ENCODE peak calls at places on chromosomes 12 and 14, in ten cellular contexts. H is A172, W is T-cell, L is heart right ventricle, G is MM.1S, N is posterior cingulate gyrus, E is islet precursor cell, J is tibial artery, P is fibroblast of the conjunctiva, S is EL. X is an unnamed sample.
A peak's percentile ranks its signal among the peaks of the same experiment; 100 is the strongest.

GRCh38 chr12:6326316-6326959 is 15.4 kb downstream of the TNFRSF1A start:
- DNase-seq in S (peak; percentile 53), W (no peak), N (no peak), P (peak; percentile 63), J (no peak), H (no peak), E (peak; percentile 92), G (no peak), L (no peak), X (peak; percentile 68)

GRCh38 chr14:100193417-100194357 is 34.2 kb upstream of the DEGS2 start:
- DNase-seq in S (no peak), J (no peak), N (no peak), W (no peak), L (no peak), G (no peak), H (no peak), E (no peak), P (no peak), X (no peak)

GRCh38 chr12:108129017-108129812 is at the start of gene WSCD2:
- DNase-seq in J (peak; percentile 52), P (no peak), E (peak; percentile 96), L (peak; percentile 46), S (peak; percentile 27), G (peak; percentile 42), H (peak; percentile 11), W (no peak), N (peak; percentile 93), X (no peak)

GRCh38 chr12:546265-546919 is 86.7 kb downstream of the B4GALNT3 start:
- DNase-seq in S (no peak), H (no peak), J (no peak), N (peak; percentile 47), W (no peak), L (no peak), P (no peak), G (no peak), E (no peak), X (no peak)

GRCh38 chr12:49089831-49090773 is 4.5 kb downstream of the DHH start:
- DNase-seq in H (no peak), N (peak; percentile 84), J (peak; percentile 37), S (peak; percentile 68), L (peak; percentile 40), E (peak; percentile 74), P (no peak), W (peak; percentile 32), G (peak; percentile 28), X (peak; percentile 54)

GRCh38 chr14:96398921-96399320 is 7.0 kb downstream of the AK7 start:
- DNase-seq in W (no peak), E (no peak), L (no peak), P (no peak), G (no peak), J (no peak), N (no peak), H (no peak), S (no peak), X (no peak)

GRCh38 chr14:103418508-103418818 is 33.2 kb downstream of the MARK3 start:
- DNase-seq in W (no peak), S (peak; percentile 79), E (peak; percentile 65), P (no peak), G (peak; percentile 29), L (no peak), J (no peak), N (no peak), H (peak; percentile 5), X (peak; percentile 61)

GRCh38 chr14:21048638-21049037 is 6.5 kb downstream of the RNASE7 start:
- DNase-seq in H (no peak), J (no peak), L (no peak), N (no peak), G (no peak), S (no peak), P (no peak), W (no peak), E (peak; percentile 8), X (peak; percentile 59)

GRCh38 chr12:55932546-55932919 is 1.6 kb downstream of the DGKA start:
- DNase-seq in H (no peak), L (no peak), N (no peak), E (no peak), G (no peak), P (no peak), J (no peak), W (peak; percentile 61), S (no peak), X (peak; percentile 40)

GRCh38 chr12:112826011-112826410 is 34.5 kb downstream of the RPH3A start:
- DNase-seq in W (no peak), P (no peak), J (no peak), H (no peak), S (no peak), G (no peak), L (no peak), E (peak; percentile 50), N (no peak), X (no peak)

GRCh38 chr12:77924703-77925102 is 94.0 kb downstream of the NAV3 start:
- DNase-seq in N (no peak), L (no peak), S (peak; percentile 76), J (no peak), E (no peak), P (peak; percentile 70), H (peak; percentile 53), G (no peak), W (no peak), X (peak; percentile 91)

GRCh38 chr14:77340389-77340788 is 19.6 kb downstream of the GSTZ1 start:
- DNase-seq in N (no peak), P (no peak), E (no peak), W (no peak), H (no peak), J (no peak), G (no peak), S (no peak), L (no peak), X (no peak)

GRCh38 chr14:76015191-76015590 is 29.6 kb downstream of the IFT43 start:
- DNase-seq in P (no peak), G (no peak), E (no peak), N (no peak), W (no peak), H (no peak), S (no peak), J (no peak), L (no peak), X (no peak)

GRCh38 chr14:26719514-26719913 is 121.7 kb upstream of the NOVA1 start:
- DNase-seq in S (no peak), L (no peak), H (no peak), G (no peak), J (no peak), N (no peak), P (no peak), W (no peak), E (no peak), X (peak; percentile 69)

GRCh38 chr12:104372048-104372720 is 68.6 kb downstream of the EID3 start:
- DNase-seq in S (peak; percentile 42), P (no peak), N (no peak), H (peak; percentile 78), L (no peak), E (peak; percentile 42), J (no peak), G (no peak), W (peak; percentile 44), X (no peak)

GRCh38 chr12:16076970-16077527 is 165.9 kb downstream of the DERA start:
- DNase-seq in G (no peak), W (no peak), J (no peak), E (no peak), P (no peak), H (no peak), L (no peak), S (no peak), N (no peak), X (no peak)

GRCh38 chr12:11967356-11968040 is 103.2 kb upstream of the BCL2L14 start:
- DNase-seq in W (no peak), S (no peak), G (no peak), P (no peak), N (no peak), J (no peak), E (no peak), H (no peak), L (no peak), X (no peak)

GRCh38 chr12:132196873-132197390 is 52.7 kb downstream of the NOC4L start:
- DNase-seq in H (no peak), W (no peak), P (no peak), S (no peak), G (no peak), N (no peak), J (no peak), E (no peak), L (no peak), X (no peak)

GRCh38 chr12:131943389-131943788 is 6.4 kb upstream of the EP400 start:
- DNase-seq in L (no peak), P (no peak), H (no peak), E (peak; percentile 29), G (no peak), S (no peak), J (no peak), W (no peak), N (peak; percentile 42), X (no peak)

GRCh38 chr14:69247691-69248440 is 12.1 kb upstream of the GALNT16 start:
- DNase-seq in E (no peak), W (no peak), L (no peak), G (no peak), S (peak; percentile 48), N (no peak), P (peak; percentile 96), J (peak; percentile 77), H (no peak), X (peak; percentile 99)

GRCh38 chr14:92122351-92122677 is 545 bp downstream of the CPSF2 start:
- DNase-seq in H (peak; percentile 9), S (peak; percentile 40), J (no peak), L (no peak), W (no peak), P (no peak), E (peak; percentile 74), N (no peak), G (peak; percentile 26), X (peak; percentile 37)

GRCh38 chr14:38646391-38646790 is 390.5 kb upstream of the CLEC14A start:
- DNase-seq in J (no peak), P (no peak), S (peak; percentile 7), H (no peak), N (no peak), L (no peak), W (no peak), E (no peak), G (no peak), X (no peak)

GRCh38 chr14:22213110-22213509 is 375.9 kb downstream of the DAD1 start:
- DNase-seq in N (no peak), W (no peak), E (no peak), J (no peak), H (no peak), P (no peak), L (no peak), G (no peak), S (no peak), X (no peak)

GRCh38 chr12:64669270-64669842 is 59.1 kb downstream of the RASSF3 start:
- DNase-seq in S (no peak), J (no peak), L (peak; percentile 56), E (peak; percentile 90), N (no peak), P (no peak), G (peak; percentile 78), W (peak; percentile 66), H (no peak), X (no peak)

GRCh38 chr12:57764662-57765002 is 2.2 kb downstream of the CYP27B1 start:
- DNase-seq in J (no peak), H (no peak), L (no peak), S (no peak), E (no peak), G (no peak), N (no peak), W (no peak), P (no peak), X (no peak)

GRCh38 chr14:94392510-94392935 is 4.1 kb upstream of the SERPINA1 start:
- DNase-seq in P (no peak), E (peak; percentile 76), H (peak; percentile 23), L (no peak), W (no peak), S (peak; percentile 77), J (peak; percentile 66), N (no peak), G (no peak), X (peak; percentile 62)

GRCh38 chr12:85441740-85442139 is 161.7 kb downstream of the ALX1 start:
- DNase-seq in L (no peak), H (no peak), P (peak; percentile 36), S (no peak), G (no peak), E (no peak), J (no peak), W (no peak), N (no peak), X (peak; percentile 36)

GRCh38 chr14:104341532-104342434 is 203.4 kb downstream of the KIF26A start:
- DNase-seq in H (peak; percentile 4), E (peak; percentile 91), N (peak; percentile 52), L (peak; percentile 58), S (no peak), W (no peak), G (peak; percentile 54), P (peak; percentile 22), J (no peak), X (no peak)